ENCODE peak calls at places on chromosomes 1 and 21, in five cellular contexts. E, Q, R, N and F are unnamed samples.

GRCh38 chr1:228144213-228145049 is 4.4 kb downstream of the GUK1 start:
- DNase-seq in E (no peak), Q (no peak), R (no peak), N (no peak), F (no peak)

GRCh38 chr1:38697387-38697786 is 162.2 kb downstream of the RRAGC start:
- DNase-seq in E (no peak), Q (no peak), R (no peak), N (no peak), F (no peak)

GRCh38 chr1:229088711-229089110 is 182.2 kb upstream of the RAB4A start:
- DNase-seq in E (no peak), Q (no peak), R (no peak), N (no peak), F (no peak)

GRCh38 chr1:32500387-32501209 is 35.7 kb downstream of the ZBTB8B start:
- DNase-seq in E (no peak), Q (peak), R (peak), N (peak), F (peak)

GRCh38 chr1:229283183-229283611 is 12.3 kb downstream of the RAB4A start:
- DNase-seq in E (no peak), Q (no peak), R (no peak), N (no peak), F (no peak)

GRCh38 chr21:42234026-42234425 is 15.1 kb downstream of the ABCG1 start:
- DNase-seq in E (no peak), Q (no peak), R (no peak), N (no peak), F (no peak)

GRCh38 chr1:39964552-39964951 is 9.6 kb downstream of the MFSD2A start:
- DNase-seq in E (no peak), Q (no peak), R (no peak), N (no peak), F (no peak)

GRCh38 chr21:41086551-41086950 is 81.4 kb upstream of the BACE2 start:
- DNase-seq in E (no peak), Q (no peak), R (no peak), N (no peak), F (no peak)

GRCh38 chr1:116211294-116211693 is 100.1 kb downstream of the MAB21L3 start:
- DNase-seq in E (no peak), Q (no peak), R (peak), N (no peak), F (no peak)

GRCh38 chr1:62337785-62338631 is 18.8 kb upstream of the KANK4 start:
- DNase-seq in E (no peak), Q (no peak), R (no peak), N (no peak), F (peak)

GRCh38 chr1:61259379-61260148 is 177.2 kb downstream of the NFIA start:
- DNase-seq in E (no peak), Q (no peak), R (no peak), N (no peak), F (no peak)

GRCh38 chr1:99737016-99737415 is 29.4 kb downstream of the FRRS1 start:
- DNase-seq in E (no peak), Q (peak), R (peak), N (no peak), F (peak)

GRCh38 chr21:27804515-27804914 is 837.6 kb upstream of the ADAMTS5 start:
- DNase-seq in E (no peak), Q (no peak), R (no peak), N (peak), F (no peak)

GRCh38 chr1:54872041-54872342 is 15.0 kb downstream of the DHCR24 start:
- DNase-seq in E (no peak), Q (no peak), R (no peak), N (no peak), F (no peak)

GRCh38 chr1:23551849-23552248 is 7.5 kb downstream of the ID3 start:
- DNase-seq in E (no peak), Q (no peak), R (no peak), N (no peak), F (no peak)

GRCh38 chr1:56329970-56330369 is 249.4 kb downstream of the PLPP3 start:
- DNase-seq in E (no peak), Q (no peak), R (no peak), N (no peak), F (peak)

GRCh38 chr1:59486595-59486994 is 189.7 kb downstream of the FGGY start:
- DNase-seq in E (no peak), Q (no peak), R (no peak), N (no peak), F (no peak)

GRCh38 chr1:17880429-17880828 is 125.3 kb downstream of the ACTL8 start:
- DNase-seq in E (no peak), Q (no peak), R (no peak), N (no peak), F (no peak)

GRCh38 chr1:2989976-2990375 is 31.3 kb upstream of the ACTRT2 start:
- DNase-seq in E (no peak), Q (no peak), R (no peak), N (peak), F (no peak)

GRCh38 chr1:2989185-2989584 is 32.1 kb upstream of the ACTRT2 start:
- DNase-seq in E (no peak), Q (no peak), R (no peak), N (no peak), F (no peak)

GRCh38 chr1:2987773-2988172 is 33.5 kb upstream of the ACTRT2 start:
- DNase-seq in E (no peak), Q (no peak), R (no peak), N (no peak), F (no peak)

GRCh38 chr1:2986549-2987305 is 34.5 kb upstream of the ACTRT2 start:
- DNase-seq in E (no peak), Q (no peak), R (no peak), N (no peak), F (no peak)

DNA sequence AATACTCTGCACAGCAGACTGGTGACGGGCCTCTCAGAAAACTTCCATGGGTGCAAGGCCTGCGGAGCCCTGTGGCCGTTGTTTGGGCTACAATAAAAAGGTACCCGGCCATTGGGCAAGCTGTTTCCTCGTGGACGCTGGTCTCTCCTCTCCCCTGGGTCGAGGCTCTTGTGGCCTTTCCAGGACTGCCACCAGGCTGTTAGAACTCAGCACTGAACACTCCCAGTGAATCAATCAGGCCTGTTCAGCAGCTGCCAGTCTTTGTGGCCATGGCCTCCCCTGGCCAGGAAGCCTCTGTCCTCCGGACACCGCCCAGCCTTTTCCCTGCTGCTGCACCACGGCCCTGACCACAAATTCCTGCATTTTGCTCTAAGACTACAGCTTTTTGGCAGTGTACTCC is 33.0 kb upstream of the ACTRT2 start:
- DNase-seq in E (no peak), Q (no peak), R (no peak), N (no peak), F (no peak)
- TF ChIP-seq CTCF in E (no peak), Q (no peak), R (no peak), N (no peak), F (no peak)

GRCh38 chr1:111334169-111334568 is 43.5 kb downstream of the CHIA start:
- DNase-seq in E (peak), Q (peak), R (no peak), N (peak), F (peak)
- TF ChIP-seq CTCF in E (peak), Q (peak), R (no peak), N (peak), F (peak)

GRCh38 chr1:89087241-89087640 is 22.2 kb upstream of the GBP1 start:
- DNase-seq in E (no peak), Q (no peak), R (no peak), N (no peak), F (no peak)

GRCh38 chr1:89085781-89086180 is 20.8 kb upstream of the GBP1 start:
- DNase-seq in E (no peak), Q (no peak), R (peak), N (no peak), F (peak)

GRCh38 chr1:89089962-89090361 is 25.0 kb upstream of the GBP1 start:
- DNase-seq in E (no peak), Q (no peak), R (no peak), N (no peak), F (no peak)

DNA sequence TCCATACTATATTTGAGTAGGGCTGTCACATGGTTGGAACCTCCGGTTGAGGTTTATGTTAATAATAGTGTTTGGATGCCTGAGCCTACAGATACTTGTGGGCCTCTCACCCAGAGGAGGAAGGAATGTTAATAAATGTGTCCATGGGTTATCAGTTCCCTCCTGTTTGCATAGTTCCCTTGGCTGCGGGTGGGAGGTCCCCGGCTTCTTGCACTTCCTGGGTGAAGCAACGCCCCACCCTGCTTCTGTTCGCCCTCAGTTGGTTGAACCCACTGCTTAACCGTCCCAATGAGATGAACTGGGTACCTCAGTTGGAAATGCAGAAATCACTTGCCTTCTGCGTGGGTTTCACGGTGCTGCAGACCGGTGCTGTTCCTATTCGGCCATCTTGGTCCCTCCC is 23.6 kb upstream of the GBP1 start:
- DNase-seq in E (no peak), Q (no peak), R (no peak), N (no peak), F (no peak)
- TF ChIP-seq CTCF in E (no peak), Q (no peak), R (no peak), N (no peak), F (no peak)

DNA sequence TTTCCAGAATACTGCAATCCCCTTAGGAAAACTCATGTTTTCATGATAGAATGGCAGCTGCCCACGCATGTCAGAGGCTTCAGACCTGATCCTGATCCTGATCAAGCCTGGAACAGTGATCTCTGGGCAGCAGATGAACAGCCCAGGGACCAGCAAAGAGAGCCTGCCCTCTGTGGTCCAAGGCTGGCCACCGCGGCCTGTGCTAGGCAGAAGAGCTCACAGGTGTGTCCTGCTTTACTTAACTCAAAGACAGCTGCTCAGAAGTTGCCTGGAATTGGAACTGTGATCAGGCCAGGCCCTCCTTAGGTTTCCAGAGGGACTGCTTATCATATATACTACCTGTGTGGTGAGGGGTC is 21.2 kb upstream of the BCAR3 start:
- DNase-seq in E (no peak), Q (no peak), R (no peak), N (no peak), F (no peak)
- TF ChIP-seq CTCF in E (no peak), Q (peak), R (no peak), N (no peak), F (no peak)

GRCh38 chr1:8864713-8865397 is 13.6 kb downstream of the ENO1 start:
- DNase-seq in E (no peak), Q (no peak), R (no peak), N (no peak), F (no peak)

GRCh38 chr1:8860738-8861516 is 17.6 kb downstream of the ENO1 start:
- DNase-seq in E (no peak), Q (no peak), R (no peak), N (peak), F (no peak)

GRCh38 chr1:8863712-8864324 is 14.7 kb downstream of the ENO1 start:
- DNase-seq in E (no peak), Q (no peak), R (no peak), N (no peak), F (no peak)

GRCh38 chr1:8863138-8863537 is 15.3 kb downstream of the ENO1 start:
- DNase-seq in E (no peak), Q (no peak), R (no peak), N (no peak), F (no peak)

GRCh38 chr1:8862528-8862927 is 16.0 kb downstream of the ENO1 start:
- DNase-seq in E (peak), Q (peak), R (no peak), N (no peak), F (peak)
- TF ChIP-seq CTCF in E (peak), Q (peak), R (peak), N (peak), F (peak)

GRCh38 chr1:152182431-152182830 is 23.4 kb upstream of the RPTN start:
- DNase-seq in E (no peak), Q (peak), R (no peak), N (no peak), F (peak)
- TF ChIP-seq CTCF in E (no peak), Q (peak), R (peak), N (peak), F (peak)

GRCh38 chr1:185594786-185595410 is 139.3 kb upstream of the HMCN1 start:
- DNase-seq in E (no peak), Q (no peak), R (no peak), N (no peak), F (no peak)

GRCh38 chr1:185593271-185593670 is 140.9 kb upstream of the HMCN1 start:
- DNase-seq in E (no peak), Q (no peak), R (no peak), N (no peak), F (no peak)

GRCh38 chr1:185601189-185601588 is 133.0 kb upstream of the HMCN1 start:
- DNase-seq in E (no peak), Q (no peak), R (no peak), N (no peak), F (no peak)

GRCh38 chr1:185598326-185598725 is 135.9 kb upstream of the HMCN1 start:
- DNase-seq in E (no peak), Q (no peak), R (no peak), N (no peak), F (no peak)

DNA sequence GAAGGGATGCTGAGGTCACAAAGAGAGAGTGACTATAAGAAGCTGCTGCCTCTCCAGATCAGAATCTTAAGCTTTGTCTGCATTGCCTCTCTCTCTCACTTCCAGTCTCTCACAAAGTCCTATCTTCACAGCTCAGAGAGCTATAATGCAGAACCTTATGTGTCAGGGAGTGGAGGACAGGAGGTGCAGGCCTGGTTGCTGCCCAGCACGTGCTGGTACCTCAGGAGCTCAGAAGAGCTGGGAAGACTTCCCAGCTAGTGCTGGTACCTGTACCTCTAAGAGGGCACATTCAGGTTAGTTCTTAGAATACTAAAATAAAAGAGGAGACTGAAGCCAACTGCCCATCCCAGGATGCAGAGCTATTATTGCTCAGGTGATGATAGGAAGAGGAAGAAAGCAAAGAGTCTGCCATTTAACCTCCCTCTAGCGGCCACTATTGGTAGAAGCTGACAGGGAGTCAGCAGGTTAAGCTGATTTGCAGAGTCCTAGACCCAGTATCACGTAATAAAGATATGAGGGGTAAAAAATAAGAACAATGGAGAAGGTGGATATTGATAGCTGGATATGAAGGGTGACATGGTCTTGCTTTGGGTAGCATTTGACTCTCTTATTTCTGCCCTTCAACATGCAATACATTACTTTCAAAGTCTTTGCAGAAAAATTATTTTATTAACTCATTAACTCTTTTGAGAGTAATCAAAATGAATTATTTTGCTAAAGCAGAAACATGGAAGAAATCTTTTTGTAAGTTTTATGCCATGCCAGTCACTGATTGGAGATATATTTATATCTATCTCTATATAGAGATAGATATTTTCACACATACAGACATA is 138.1 kb upstream of the HMCN1 start:
- DNase-seq in E (peak), Q (peak), R (peak), N (no peak), F (peak)
- TF ChIP-seq CTCF in E (peak), Q (peak), R (peak), N (peak), F (peak)

GRCh38 chr1:113073457-113073950 is 506 bp downstream of the LRIG2 start:
- DNase-seq in E (no peak), Q (peak), R (peak), N (peak), F (peak)
- TF ChIP-seq CTCF in E (no peak), Q (peak), R (no peak), N (no peak), F (peak)

DNA sequence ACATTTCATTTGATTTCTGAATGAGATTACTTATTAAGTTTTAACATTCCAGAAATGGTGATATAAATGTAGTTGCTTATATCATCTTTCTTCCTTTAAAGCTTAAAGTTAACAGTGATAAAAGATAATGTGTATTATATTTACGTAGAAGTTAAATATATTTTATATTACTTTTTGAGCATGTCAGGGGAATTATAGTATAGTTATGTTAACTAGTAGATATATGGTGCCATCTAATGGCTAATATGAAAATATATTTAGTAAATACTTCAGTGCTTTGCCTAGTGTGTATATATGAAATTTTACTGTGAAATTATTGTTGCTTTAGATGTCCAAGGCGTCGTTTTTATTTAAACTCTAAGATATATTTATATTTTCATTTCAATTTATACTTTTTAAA is 51.5 kb downstream of the SYT14 start:
- DNase-seq in E (no peak), Q (peak), R (no peak), N (no peak), F (peak)
- TF ChIP-seq CTCF in E (peak), Q (peak), R (peak), N (peak), F (peak)

DNA sequence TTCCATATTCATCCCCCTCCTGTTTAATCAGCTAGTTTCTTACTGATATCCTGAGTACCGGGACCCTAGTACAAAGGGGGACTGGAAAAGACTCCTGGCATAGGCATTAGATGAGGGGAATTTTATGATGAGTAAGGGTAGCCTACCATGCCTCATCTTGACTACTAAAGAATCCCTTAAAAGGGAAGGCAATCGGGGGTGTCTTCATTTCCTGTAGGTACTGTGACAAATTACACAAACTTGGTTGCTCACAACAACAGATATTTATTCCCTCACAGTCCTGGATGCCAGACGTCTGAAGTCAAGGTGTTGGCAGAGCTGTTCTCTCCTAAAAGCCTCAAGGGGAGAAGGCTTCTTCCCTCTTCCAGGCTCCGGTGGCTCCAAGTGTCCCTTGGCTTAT is 28.9 kb upstream of the RUNX1 start:
- DNase-seq in E (no peak), Q (peak), R (no peak), N (no peak), F (no peak)
- TF ChIP-seq CTCF in E (no peak), Q (no peak), R (no peak), N (no peak), F (no peak)